ENCODE peak calls at places on chromosome 17, in six cellular contexts. G is GM23338, N is H9, V is MM.1S, R is fibroblast of lung, S is endothelial cell of umbilical vein. F is an unnamed sample. For H3K79me2, the result is how much of the 10 kb centered on the place peaks cover.

GRCh38 chr17:39867084-39867890 is 715 bp upstream of the ZPBP2 start:
- DNase-seq in N (no peak), V (peak), S (no peak), R (no peak), G (no peak), F (no peak)

GRCh38 chr17:57605734-57606105 is 139.4 kb downstream of the CCDC182 start:
- DNase-seq in S (no peak), N (no peak), G (no peak), R (no peak), V (no peak), F (no peak)

GRCh38 chr17:77366206-77366557 is 225.4 kb downstream of the SEC14L1 start:
- DNase-seq in S (no peak), G (no peak), R (no peak), V (no peak), N (no peak), F (no peak)

GRCh38 chr17:18231156-18231555 is 5.7 kb downstream of the LLGL1 start:
- DNase-seq in V (no peak), N (no peak), G (peak), R (no peak), S (no peak), F (no peak)

GRCh38 chr17:9900744-9901143 is 4.3 kb downstream of the RCVRN start:
- DNase-seq in S (no peak), V (no peak), N (no peak), R (no peak), G (no peak), F (no peak)

GRCh38 chr17:73412914-73413313 is 101.1 kb upstream of the CDC42EP4 start:
- DNase-seq in G (no peak), V (no peak), S (no peak), R (no peak), N (no peak), F (no peak)

GRCh38 chr17:79714746-79715145 is 16.0 kb upstream of the ENPP7 start:
- DNase-seq in G (no peak), S (no peak), R (no peak), V (no peak), N (no peak), F (no peak)

GRCh38 chr17:57242148-57242547 is 14.2 kb upstream of the MSI2 start:
- DNase-seq in R (no peak), N (no peak), S (no peak), G (no peak), V (no peak), F (no peak)

GRCh38 chr17:38539386-38539785 is 66.4 kb downstream of the SRCIN1 start:
- DNase-seq in V (no peak), G (no peak), R (no peak), N (no peak), S (no peak), F (no peak)

GRCh38 chr17:5619088-5619740 is 34.9 kb upstream of the NLRP1 start:
- DNase-seq in S (no peak), G (no peak), N (no peak), V (no peak), R (no peak), F (no peak)

GRCh38 chr17:59361916-59362810 is 30.7 kb downstream of the YPEL2 start:
- DNase-seq in V (peak), G (no peak), S (peak), N (no peak), R (peak), F (peak)

GRCh38 chr17:47287068-47287467 is 33.4 kb downstream of the ITGB3 start:
- DNase-seq in R (no peak), G (no peak), V (no peak), N (no peak), S (no peak), F (no peak)

GRCh38 chr17:80824549-80825470 is 166.8 kb upstream of the CHMP6 start:
- DNase-seq in V (no peak), G (no peak), R (no peak), S (peak), N (no peak), F (no peak)

GRCh38 chr17:60832206-60832605 is 154.6 kb downstream of the BCAS3 start:
- DNase-seq in S (no peak), V (no peak), G (no peak), R (no peak), N (no peak), F (no peak)

GRCh38 chr17:45663772-45664171 is 120.3 kb upstream of the CRHR1 start:
- DNase-seq in G (no peak), N (no peak), V (no peak), S (no peak), R (no peak), F (no peak)

GRCh38 chr17:81551458-81552243 is 502 bp downstream of the FAAP100 start:
- DNase-seq in V (peak), G (peak), S (peak), N (no peak), R (no peak), F (peak)

GRCh38 chr17:1920948-1921351 is 91.1 kb downstream of the RPA1 start:
- DNase-seq in S (no peak), N (no peak), V (no peak), R (no peak), G (no peak), F (peak)

GRCh38 chr17:36123431-36123830 is 19.8 kb downstream of the CCL4 start:
- DNase-seq in G (peak), V (no peak), N (peak), S (no peak), R (no peak), F (no peak)

GRCh38 chr17:81697261-81698044 is 5.7 kb upstream of the MRPL12 start:
- DNase-seq in G (no peak), N (no peak), R (no peak), S (no peak), V (no peak), F (no peak)

GRCh38 chr17:68776451-68776850 is 175.3 kb upstream of the FAM20A start:
- DNase-seq in N (no peak), V (no peak), R (no peak), G (no peak), S (no peak), F (no peak)

GRCh38 chr17:68777243-68777855 is 176.2 kb upstream of the FAM20A start:
- DNase-seq in S (peak), N (peak), V (peak), R (peak), G (peak), F (peak)

GRCh38 chr17:68778726-68779125 is 176.5 kb downstream of the ABCA8 start:
- DNase-seq in S (no peak), R (no peak), G (no peak), V (no peak), N (no peak), F (no peak)

GRCh38 chr17:68775969-68776368 is 174.8 kb upstream of the FAM20A start:
- DNase-seq in R (no peak), S (no peak), V (no peak), G (no peak), N (no peak), F (no peak)

DNA sequence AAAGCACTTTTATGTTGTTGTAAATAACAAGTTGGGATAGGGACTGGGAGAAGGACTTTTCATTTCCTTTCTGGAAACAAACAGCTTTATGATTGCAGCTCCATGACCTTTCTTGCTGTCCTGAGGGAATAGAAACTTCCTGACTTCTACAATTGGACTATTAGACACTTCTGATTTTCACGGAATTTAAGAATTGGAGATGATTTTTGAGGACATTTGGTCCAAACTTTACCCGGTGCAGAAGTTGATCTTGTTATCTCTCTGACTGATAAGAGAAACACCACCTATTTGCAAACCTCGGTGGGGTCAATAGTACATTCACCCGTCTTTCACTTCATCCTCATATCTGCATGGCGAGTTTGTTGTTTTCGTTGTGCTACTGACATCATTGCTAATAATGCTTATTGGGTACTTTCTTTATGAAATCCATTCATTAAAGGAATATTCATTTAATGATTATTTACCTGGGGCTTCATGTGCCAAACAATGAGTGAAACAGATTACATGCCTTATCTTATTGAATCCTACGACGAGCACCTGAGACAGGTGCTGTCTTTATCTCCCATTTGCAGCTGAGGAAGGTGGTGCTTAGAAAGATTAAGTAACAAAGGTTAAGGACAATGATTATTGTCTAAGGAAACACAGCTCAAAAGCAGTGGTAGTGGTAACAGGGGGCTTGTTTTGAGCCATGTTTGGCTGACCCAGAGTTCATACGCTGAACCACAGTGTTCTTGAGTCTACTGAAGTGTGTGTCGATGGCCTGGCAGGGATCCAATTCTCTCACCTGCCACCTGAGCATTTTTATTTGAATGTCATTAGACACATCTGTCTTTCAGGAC is 176.9 kb upstream of the FAM20A start:
- DNase-seq in N (no peak), R (no peak), G (no peak), S (no peak), V (no peak), F (no peak)
- H3K27ac ChIP-seq in N (no peak), R (no peak), G (no peak), S (no peak), V (no peak), F (no peak)

GRCh38 chr17:42019509-42020404 is at the start of gene NKIRAS2:
- DNase-seq in R (peak), N (peak), G (peak), V (peak), S (peak), F (peak)
- H3K79me2 ChIP-seq in R (under half), N (under half), G (under half), V (half or more), S (under half), F (under half)

DNA sequence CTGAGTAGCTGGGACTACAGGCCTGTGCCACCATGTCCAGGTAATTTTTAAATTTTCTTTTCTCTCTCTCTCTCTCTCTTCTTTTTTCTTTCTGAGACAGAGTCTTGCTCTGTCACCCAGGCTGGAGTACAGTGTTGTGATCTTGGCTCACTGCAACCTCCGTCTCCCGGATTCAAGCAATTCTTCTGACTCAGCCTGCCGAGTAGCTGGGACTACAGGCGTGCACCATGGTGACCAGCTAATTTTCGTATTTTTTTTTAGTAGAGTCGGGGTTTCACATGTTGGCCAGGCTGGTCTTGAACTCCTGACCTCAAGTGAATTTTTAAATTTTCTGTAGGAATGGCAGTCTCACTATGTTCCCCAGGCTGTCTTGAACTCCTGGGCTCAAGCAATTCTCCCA is 11.1 kb upstream of the ZNF652 start:
- DNase-seq in N (no peak), V (no peak), S (no peak), G (no peak), R (no peak), F (no peak)
- H3K27ac ChIP-seq in N (no peak), V (no peak), S (no peak), G (no peak), R (no peak), F (no peak)

DNA sequence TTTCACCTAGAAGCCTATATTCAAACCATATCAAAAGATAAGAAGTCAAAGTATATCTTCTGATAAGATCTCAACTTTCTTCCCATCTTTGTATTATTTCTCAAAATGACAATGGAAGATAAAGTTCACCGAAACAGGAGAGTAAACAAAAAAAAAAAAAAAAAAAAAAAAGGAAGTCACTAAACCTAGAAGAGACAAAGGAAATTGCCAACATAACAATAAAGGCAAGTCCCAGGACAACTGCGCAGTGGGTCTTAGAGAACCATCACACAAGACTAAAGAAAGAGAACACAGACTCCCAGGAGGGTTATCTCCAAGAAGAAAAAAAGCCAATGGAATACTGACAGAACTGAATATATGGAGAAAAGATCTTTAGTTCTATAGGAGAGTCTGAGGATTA is 65.7 kb downstream of the SMURF2 start:
- DNase-seq in N (no peak), R (no peak), V (no peak), S (no peak), G (no peak), F (no peak)
- H3K79me2 ChIP-seq in N (under half), R (half or more), V (under half), S (half or more), G (under half), F (half or more)

F was measured in mammary epithelial cell.